ENCODE peak calls at places on chromosome 16, in ten cellular contexts. One of them, this sample, is unnamed.

GRCh38 chr16:27324851-27325301 is 11.1 kb downstream of the IL4R start:
- DNase-seq in HCT116: no peak
- DNase-seq in thoracic aorta: no peak
- DNase-seq in colonic mucosa: no peak
- DNase-seq in cardiac muscle cell: no peak
- DNase-seq in IMR-90: no peak
- DNase-seq in dorsolateral prefrontal cortex: no peak
- DNase-seq in trophoblast cell: no peak
- DNase-seq in CD8-positive, alpha-beta memory T cell: no peak
- DNase-seq in PC-3: no peak
- DNase-seq in this sample: no peak

GRCh38 chr16:11004351-11004750 is 60.0 kb downstream of the CLEC16A start:
- DNase-seq in CD8-positive, alpha-beta memory T cell: no peak
- DNase-seq in HCT116: no peak
- DNase-seq in cardiac muscle cell: peak; percentile 52
- DNase-seq in trophoblast cell: no peak
- DNase-seq in PC-3: no peak
- DNase-seq in colonic mucosa: no peak
- DNase-seq in dorsolateral prefrontal cortex: no peak
- DNase-seq in IMR-90: peak; percentile 51
- DNase-seq in thoracic aorta: no peak
- DNase-seq in this sample: no peak

GRCh38 chr16:1311212-1311737 is 1.8 kb downstream of the UBE2I start:
- DNase-seq in trophoblast cell: no peak
- DNase-seq in dorsolateral prefrontal cortex: no peak
- DNase-seq in IMR-90: no peak
- DNase-seq in cardiac muscle cell: no peak
- DNase-seq in colonic mucosa: no peak
- DNase-seq in thoracic aorta: no peak
- DNase-seq in PC-3: no peak
- DNase-seq in HCT116: no peak
- DNase-seq in CD8-positive, alpha-beta memory T cell: no peak
- DNase-seq in this sample: no peak

GRCh38 chr16:1048442-1049112 is 24.0 kb upstream of the SSTR5 start:
- DNase-seq in PC-3: peak; percentile 44
- DNase-seq in IMR-90: peak; percentile 16
- DNase-seq in trophoblast cell: peak; percentile 45
- DNase-seq in dorsolateral prefrontal cortex: peak; percentile 83
- DNase-seq in HCT116: no peak
- DNase-seq in colonic mucosa: peak; percentile 43
- DNase-seq in cardiac muscle cell: peak; percentile 61
- DNase-seq in CD8-positive, alpha-beta memory T cell: no peak
- DNase-seq in thoracic aorta: no peak
- DNase-seq in this sample: no peak

GRCh38 chr16:1481906-1482835 is 6.6 kb downstream of the PTX4 start:
- DNase-seq in CD8-positive, alpha-beta memory T cell: no peak
- DNase-seq in dorsolateral prefrontal cortex: no peak
- DNase-seq in cardiac muscle cell: no peak
- DNase-seq in thoracic aorta: no peak
- DNase-seq in trophoblast cell: peak; percentile 87
- DNase-seq in HCT116: no peak
- DNase-seq in PC-3: peak; percentile 87
- DNase-seq in IMR-90: peak; percentile 44
- DNase-seq in colonic mucosa: no peak
- DNase-seq in this sample: no peak

GRCh38 chr16:15907863-15908478 is 19.6 kb upstream of the CEP20 start:
- DNase-seq in HCT116: peak; percentile 91
- DNase-seq in thoracic aorta: no peak
- DNase-seq in colonic mucosa: peak; percentile 22
- DNase-seq in trophoblast cell: peak; percentile 29
- DNase-seq in dorsolateral prefrontal cortex: no peak
- DNase-seq in CD8-positive, alpha-beta memory T cell: no peak
- DNase-seq in IMR-90: peak; percentile 11
- DNase-seq in PC-3: peak; percentile 41
- DNase-seq in cardiac muscle cell: peak; percentile 28
- DNase-seq in this sample: peak; percentile 91

GRCh38 chr16:20901441-20902112 is 1.0 kb downstream of the LYRM1 start:
- DNase-seq in trophoblast cell: peak; percentile 99
- DNase-seq in dorsolateral prefrontal cortex: peak; percentile 27
- DNase-seq in colonic mucosa: peak; percentile 65
- DNase-seq in thoracic aorta: no peak
- DNase-seq in CD8-positive, alpha-beta memory T cell: no peak
- DNase-seq in cardiac muscle cell: peak; percentile 67
- DNase-seq in PC-3: peak; percentile 88
- DNase-seq in IMR-90: peak; percentile 54
- DNase-seq in HCT116: no peak
- DNase-seq in this sample: no peak

GRCh38 chr16:11801481-11802021 is 4.5 kb upstream of the ZC3H7A start:
- DNase-seq in dorsolateral prefrontal cortex: no peak
- DNase-seq in cardiac muscle cell: no peak
- DNase-seq in IMR-90: peak; percentile 65
- DNase-seq in HCT116: no peak
- DNase-seq in trophoblast cell: peak; percentile 78
- DNase-seq in PC-3: peak; percentile 4
- DNase-seq in thoracic aorta: no peak
- DNase-seq in colonic mucosa: no peak
- DNase-seq in CD8-positive, alpha-beta memory T cell: no peak
- DNase-seq in this sample: no peak

GRCh38 chr16:12095275-12096161 is 119.0 kb downstream of the SNX29 start:
- DNase-seq in cardiac muscle cell: peak; percentile 73
- DNase-seq in PC-3: peak; percentile 58
- DNase-seq in dorsolateral prefrontal cortex: peak; percentile 65
- DNase-seq in colonic mucosa: peak; percentile 66
- DNase-seq in IMR-90: peak; percentile 62
- DNase-seq in CD8-positive, alpha-beta memory T cell: peak; percentile 59
- DNase-seq in HCT116: peak; percentile 22
- DNase-seq in trophoblast cell: peak; percentile 75
- DNase-seq in thoracic aorta: no peak
- DNase-seq in this sample: no peak

GRCh38 chr16:83728518-83728917 is 79.3 kb upstream of the HSBP1 start:
- DNase-seq in CD8-positive, alpha-beta memory T cell: no peak
- DNase-seq in trophoblast cell: no peak
- DNase-seq in dorsolateral prefrontal cortex: no peak
- DNase-seq in thoracic aorta: no peak
- DNase-seq in IMR-90: no peak
- DNase-seq in HCT116: no peak
- DNase-seq in PC-3: no peak
- DNase-seq in cardiac muscle cell: no peak
- DNase-seq in colonic mucosa: no peak
- DNase-seq in this sample: no peak

DNA sequence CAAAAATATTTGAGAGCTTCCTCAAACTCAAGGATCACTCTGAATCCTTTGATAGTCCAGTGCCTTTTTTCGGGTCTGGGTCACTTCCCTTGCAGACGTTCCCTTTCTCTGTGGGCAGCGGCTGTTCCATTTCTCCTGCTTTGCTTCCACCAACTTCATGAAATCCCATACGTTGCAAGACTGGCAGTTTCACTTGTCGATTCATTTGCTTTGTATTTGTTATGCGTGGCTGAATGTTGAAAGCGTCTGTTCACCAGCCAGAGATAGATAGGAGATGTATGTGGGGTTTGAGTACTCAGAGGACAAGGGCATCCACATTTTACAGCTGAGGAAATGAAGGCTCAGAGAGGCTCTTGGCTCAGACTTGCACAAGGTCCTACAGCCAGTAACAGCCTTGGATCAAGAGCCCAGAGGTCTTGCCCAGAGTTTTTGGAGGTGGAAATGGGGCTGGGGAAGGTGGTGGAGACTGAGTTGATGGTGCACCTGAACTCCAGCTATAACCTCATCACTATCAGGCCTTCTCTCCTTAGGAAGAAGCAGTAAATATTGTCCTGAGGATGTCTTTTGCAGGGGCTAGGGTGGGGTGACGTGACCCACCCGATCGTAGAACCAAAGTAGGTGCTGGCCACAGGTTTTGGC is 1.3 kb upstream of the CCDC102A start:
- DNase-seq in trophoblast cell: no peak
- DNase-seq in cardiac muscle cell: no peak
- DNase-seq in colonic mucosa: peak; percentile 17
- DNase-seq in PC-3: no peak
- DNase-seq in thoracic aorta: no peak
- DNase-seq in CD8-positive, alpha-beta memory T cell: no peak
- DNase-seq in HCT116: no peak
- DNase-seq in IMR-90: no peak
- DNase-seq in dorsolateral prefrontal cortex: no peak
- DNase-seq in this sample: no peak
- H3K4me3 ChIP-seq in trophoblast cell: no peak overlapping the region
- H3K4me3 ChIP-seq in cardiac muscle cell: no peak overlapping the region
- H3K4me3 ChIP-seq in colonic mucosa: no peak overlapping the region
- H3K4me3 ChIP-seq in PC-3: no peak overlapping the region
- H3K4me3 ChIP-seq in thoracic aorta: peak overlapping the region; percentile 99
- H3K4me3 ChIP-seq in CD8-positive, alpha-beta memory T cell: peak overlapping the region; percentile 71
- H3K4me3 ChIP-seq in HCT116: no peak overlapping the region
- H3K4me3 ChIP-seq in IMR-90: no peak overlapping the region
- H3K4me3 ChIP-seq in dorsolateral prefrontal cortex: no peak overlapping the region
- H3K4me3 ChIP-seq in this sample: no peak overlapping the region

DNA sequence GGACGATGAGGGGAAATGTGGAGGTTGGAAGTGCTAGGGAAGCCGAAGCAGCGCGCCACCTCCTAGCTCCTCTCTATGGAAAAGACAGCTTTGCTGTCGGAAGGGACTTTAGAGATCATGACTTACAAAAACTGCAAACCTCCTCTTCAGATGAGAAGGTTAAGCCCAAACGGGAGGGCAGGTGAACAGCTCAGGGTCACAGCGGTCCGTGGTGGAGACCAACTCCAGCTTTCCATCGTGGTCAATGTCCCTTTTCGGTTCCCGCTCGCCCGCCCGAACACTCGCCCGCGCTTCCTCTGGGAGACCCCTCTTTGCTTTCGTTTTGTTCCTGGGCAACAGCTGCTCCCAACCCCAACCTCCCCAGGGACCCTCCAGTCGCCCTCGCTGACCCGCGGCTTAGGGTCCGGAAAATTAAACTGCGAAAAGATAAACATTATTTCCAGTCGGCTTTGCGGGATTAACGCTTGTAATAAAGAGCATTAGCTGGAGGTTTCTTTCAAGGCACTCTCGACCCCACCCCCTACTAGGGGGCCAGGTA is 7.7 kb downstream of the IRX6 start:
- DNase-seq in cardiac muscle cell: no peak
- DNase-seq in IMR-90: no peak
- DNase-seq in HCT116: no peak
- DNase-seq in CD8-positive, alpha-beta memory T cell: no peak
- DNase-seq in dorsolateral prefrontal cortex: no peak
- DNase-seq in thoracic aorta: no peak
- DNase-seq in colonic mucosa: no peak
- DNase-seq in trophoblast cell: no peak
- DNase-seq in PC-3: no peak
- DNase-seq in this sample: no peak
- H3K4me3 ChIP-seq in cardiac muscle cell: peak overlapping the region; percentile 22
- H3K4me3 ChIP-seq in IMR-90: no peak overlapping the region
- H3K4me3 ChIP-seq in HCT116: no peak overlapping the region
- H3K4me3 ChIP-seq in CD8-positive, alpha-beta memory T cell: no peak overlapping the region
- H3K4me3 ChIP-seq in dorsolateral prefrontal cortex: no peak overlapping the region
- H3K4me3 ChIP-seq in thoracic aorta: peak overlapping the region; percentile 8
- H3K4me3 ChIP-seq in colonic mucosa: no peak overlapping the region
- H3K4me3 ChIP-seq in trophoblast cell: no peak overlapping the region
- H3K4me3 ChIP-seq in PC-3: no peak overlapping the region
- H3K4me3 ChIP-seq in this sample: no peak overlapping the region

GRCh38 chr16:49464877-49465504 is 91.4 kb downstream of the C16orf78 start:
- DNase-seq in PC-3: no peak
- DNase-seq in cardiac muscle cell: no peak
- DNase-seq in trophoblast cell: no peak
- DNase-seq in CD8-positive, alpha-beta memory T cell: no peak
- DNase-seq in dorsolateral prefrontal cortex: no peak
- DNase-seq in IMR-90: no peak
- DNase-seq in thoracic aorta: no peak
- DNase-seq in colonic mucosa: peak; percentile 15
- DNase-seq in HCT116: no peak
- DNase-seq in this sample: no peak
- H3K4me3 ChIP-seq in PC-3: no peak overlapping the region
- H3K4me3 ChIP-seq in cardiac muscle cell: peak overlapping the region; percentile 23
- H3K4me3 ChIP-seq in trophoblast cell: no peak overlapping the region
- H3K4me3 ChIP-seq in CD8-positive, alpha-beta memory T cell: peak overlapping the region; percentile 26
- H3K4me3 ChIP-seq in dorsolateral prefrontal cortex: no peak overlapping the region
- H3K4me3 ChIP-seq in IMR-90: no peak overlapping the region
- H3K4me3 ChIP-seq in thoracic aorta: no peak overlapping the region
- H3K4me3 ChIP-seq in colonic mucosa: no peak overlapping the region
- H3K4me3 ChIP-seq in HCT116: no peak overlapping the region
- H3K4me3 ChIP-seq in this sample: no peak overlapping the region

GRCh38 chr16:87856796-87857228 is 12.5 kb downstream of the SLC7A5 start:
- DNase-seq in trophoblast cell: no peak
- DNase-seq in HCT116: no peak
- DNase-seq in thoracic aorta: no peak
- DNase-seq in IMR-90: no peak
- DNase-seq in dorsolateral prefrontal cortex: no peak
- DNase-seq in CD8-positive, alpha-beta memory T cell: no peak
- DNase-seq in cardiac muscle cell: no peak
- DNase-seq in colonic mucosa: no peak
- DNase-seq in PC-3: no peak
- DNase-seq in this sample: no peak

GRCh38 chr16:87864331-87864989 is 4.8 kb downstream of the SLC7A5 start:
- DNase-seq in HCT116: no peak
- DNase-seq in colonic mucosa: no peak
- DNase-seq in dorsolateral prefrontal cortex: no peak
- DNase-seq in IMR-90: peak; percentile 55
- DNase-seq in trophoblast cell: no peak
- DNase-seq in thoracic aorta: no peak
- DNase-seq in PC-3: peak; percentile 39
- DNase-seq in CD8-positive, alpha-beta memory T cell: no peak
- DNase-seq in cardiac muscle cell: no peak
- DNase-seq in this sample: no peak

GRCh38 chr16:87855852-87856715 is 13.2 kb downstream of the SLC7A5 start:
- DNase-seq in colonic mucosa: peak; percentile 67
- DNase-seq in thoracic aorta: no peak
- DNase-seq in CD8-positive, alpha-beta memory T cell: no peak
- DNase-seq in HCT116: no peak
- DNase-seq in dorsolateral prefrontal cortex: peak; percentile 34
- DNase-seq in trophoblast cell: no peak
- DNase-seq in IMR-90: peak; percentile 56
- DNase-seq in cardiac muscle cell: peak; percentile 39
- DNase-seq in PC-3: peak; percentile 80
- DNase-seq in this sample: no peak

GRCh38 chr16:87854907-87855683 is 14.2 kb downstream of the SLC7A5 start:
- DNase-seq in HCT116: no peak
- DNase-seq in CD8-positive, alpha-beta memory T cell: no peak
- DNase-seq in PC-3: no peak
- DNase-seq in trophoblast cell: no peak
- DNase-seq in IMR-90: no peak
- DNase-seq in cardiac muscle cell: no peak
- DNase-seq in dorsolateral prefrontal cortex: no peak
- DNase-seq in thoracic aorta: no peak
- DNase-seq in colonic mucosa: no peak
- DNase-seq in this sample: no peak

DNA sequence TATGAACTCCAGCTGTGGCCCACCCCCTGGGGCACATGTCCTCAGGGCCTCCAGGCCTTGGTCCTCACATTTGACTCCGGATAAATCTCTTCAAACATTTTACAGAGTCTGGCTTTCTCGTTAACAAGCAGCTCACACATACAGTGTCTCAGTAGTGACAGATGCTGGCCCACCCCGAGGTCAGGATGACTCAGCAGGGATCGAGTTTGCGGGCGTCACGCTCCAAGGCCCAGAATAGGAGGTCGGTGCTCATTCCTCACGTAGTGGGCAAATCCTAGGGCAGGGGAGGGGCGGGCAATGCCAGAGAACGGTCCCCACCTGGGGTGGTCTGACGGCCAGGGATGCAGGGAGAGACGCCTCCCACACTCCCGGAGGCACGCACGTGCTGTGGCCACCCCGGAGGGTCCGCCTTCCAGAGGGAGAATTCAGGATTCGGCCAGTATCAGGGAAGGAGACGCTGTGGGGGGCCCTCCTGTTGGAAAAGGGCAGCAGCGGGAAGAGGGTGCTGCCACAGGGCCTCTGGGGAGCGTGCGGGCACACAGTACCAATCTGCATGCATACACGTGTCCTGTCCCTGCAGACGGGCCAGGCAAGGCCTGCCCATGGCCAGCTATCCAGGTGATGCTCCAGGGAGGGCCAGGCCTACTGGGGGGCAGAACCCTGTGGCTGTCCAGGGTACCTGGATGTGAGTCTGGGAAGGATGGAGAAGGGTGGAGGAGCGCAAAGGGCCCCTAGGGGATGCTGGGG is 8.6 kb downstream of the SLC7A5 start:
- DNase-seq in IMR-90: peak; percentile 78
- DNase-seq in CD8-positive, alpha-beta memory T cell: no peak
- DNase-seq in thoracic aorta: no peak
- DNase-seq in dorsolateral prefrontal cortex: no peak
- DNase-seq in PC-3: peak; percentile 70
- DNase-seq in HCT116: no peak
- DNase-seq in colonic mucosa: no peak
- DNase-seq in trophoblast cell: peak; percentile 33
- DNase-seq in cardiac muscle cell: peak; percentile 56
- DNase-seq in this sample: no peak
- H3K4me3 ChIP-seq in IMR-90: no peak overlapping the region
- H3K4me3 ChIP-seq in CD8-positive, alpha-beta memory T cell: no peak overlapping the region
- H3K4me3 ChIP-seq in thoracic aorta: no peak overlapping the region
- H3K4me3 ChIP-seq in dorsolateral prefrontal cortex: peak overlapping the region; percentile 20
- H3K4me3 ChIP-seq in PC-3: no peak overlapping the region
- H3K4me3 ChIP-seq in HCT116: no peak overlapping the region
- H3K4me3 ChIP-seq in colonic mucosa: no peak overlapping the region
- H3K4me3 ChIP-seq in trophoblast cell: no peak overlapping the region
- H3K4me3 ChIP-seq in cardiac muscle cell: no peak overlapping the region
- H3K4me3 ChIP-seq in this sample: no peak overlapping the region

This sample was measured in Jurkat, Clone E6-1.